ENCODE peak calls at places on chromosomes 3 and 15, in five cellular contexts. W, N, S, C and R are unnamed samples.

GRCh38 chr3:116425126-116425525 is 20.2 kb downstream of the LSAMP start:
- DNase-seq in W (no peak), N (no peak), S (no peak), C (no peak), R (no peak)

GRCh38 chr3:170220871-170221270 is 1.4 kb upstream of the PRKCI start:
- DNase-seq in W (no peak), N (no peak), S (no peak), C (no peak), R (no peak)

GRCh38 chr3:167837430-167837829 is 101.9 kb downstream of the SERPINI1 start:
- DNase-seq in W (no peak), N (no peak), S (no peak), C (no peak), R (no peak)

GRCh38 chr15:69014454-69014853 is at the start of gene NOX5:
- DNase-seq in W (no peak), N (no peak), S (no peak), C (no peak), R (no peak)

GRCh38 chr3:112124901-112125607 is 8.0 kb downstream of the GCSAM start:
- DNase-seq in W (no peak), N (no peak), S (no peak), C (no peak), R (no peak)

GRCh38 chr3:128319741-128320141 is 146.9 kb downstream of the DNAJB8 start:
- DNase-seq in W (peak), N (no peak), S (no peak), C (no peak), R (peak)

GRCh38 chr15:101059381-101060341 is 140.5 kb downstream of the LRRK1 start:
- DNase-seq in W (no peak), N (peak), S (no peak), C (no peak), R (no peak)

GRCh38 chr3:20352547-20353164 is 166.7 kb upstream of the SGO1 start:
- DNase-seq in W (no peak), N (no peak), S (no peak), C (no peak), R (no peak)

GRCh38 chr15:66211670-66212455 is 41.7 kb downstream of the MEGF11 start:
- DNase-seq in W (no peak), N (peak), S (no peak), C (no peak), R (no peak)

GRCh38 chr3:184399410-184399809 is 19.6 kb downstream of the CHRD start:
- DNase-seq in W (no peak), N (peak), S (no peak), C (no peak), R (peak)

GRCh38 chr15:60370804-60371700 is 26.7 kb downstream of the ANXA2 start:
- DNase-seq in W (peak), N (peak), S (peak), C (no peak), R (peak)

GRCh38 chr3:50623840-50624474 is 7.0 kb downstream of the MAPKAPK3 start:
- DNase-seq in W (peak), N (no peak), S (no peak), C (no peak), R (no peak)

GRCh38 chr3:46845860-46846623 is 17.2 kb downstream of the MYL3 start:
- DNase-seq in W (peak), N (peak), S (peak), C (peak), R (peak)

GRCh38 chr15:50816191-50816590 is 50.7 kb upstream of the SPPL2A start:
- DNase-seq in W (no peak), N (no peak), S (no peak), C (peak), R (no peak)

GRCh38 chr3:85360742-85361387 is 402.1 kb downstream of the CADM2 start:
- DNase-seq in W (peak), N (no peak), S (no peak), C (peak), R (no peak)

GRCh38 chr3:112437146-112438022 is 61.9 kb downstream of the BTLA start:
- DNase-seq in W (no peak), N (no peak), S (no peak), C (peak), R (no peak)

GRCh38 chr3:184377374-184377773 is 633 bp downstream of the THPO start:
- DNase-seq in W (no peak), N (peak), S (no peak), C (no peak), R (no peak)

GRCh38 chr3:71659758-71660666 is 65.2 kb downstream of the EIF4E3 start:
- DNase-seq in W (no peak), N (no peak), S (no peak), C (no peak), R (no peak)

GRCh38 chr3:192818126-192818525 is 90.8 kb upstream of the FGF12 start:
- DNase-seq in W (no peak), N (no peak), S (no peak), C (no peak), R (no peak)

GRCh38 chr3:52490938-52491526 is 4.1 kb upstream of the STAB1 start:
- DNase-seq in W (peak), N (no peak), S (no peak), C (no peak), R (no peak)

GRCh38 chr3:195587824-195588223 is 4.1 kb upstream of the APOD start:
- DNase-seq in W (no peak), N (no peak), S (no peak), C (no peak), R (no peak)

GRCh38 chr3:12659316-12660015 is 4.5 kb downstream of the RAF1 start:
- DNase-seq in W (no peak), N (no peak), S (no peak), C (no peak), R (no peak)

GRCh38 chr15:92603743-92604470 is 51.7 kb downstream of the FAM174B start:
- DNase-seq in W (no peak), N (no peak), S (no peak), C (no peak), R (no peak)